ENCODE peak calls at places on chromosomes 4 and X, in four cellular contexts. One of them, this sample, is unnamed.

GRCh38 chr4:186624951-186625350 is 69.6 kb upstream of the MTNR1A start:
- DNase-seq in GM23248: peak; percentile 81
- DNase-seq in endodermal cell: no peak
- DNase-seq in CD4-positive, alpha-beta T cell: no peak
- DNase-seq in this sample: no peak

GRCh38 chr4:113905301-113905700 is 74.1 kb downstream of the ARSJ start:
- DNase-seq in GM23248: no peak
- DNase-seq in endodermal cell: no peak
- DNase-seq in CD4-positive, alpha-beta T cell: no peak
- DNase-seq in this sample: no peak

GRCh38 chr4:176920694-176921093 is 128.0 kb upstream of the VEGFC start:
- DNase-seq in GM23248: peak; percentile 90
- DNase-seq in endodermal cell: no peak
- DNase-seq in CD4-positive, alpha-beta T cell: no peak
- DNase-seq in this sample: no peak

GRCh38 chr4:1243451-1244080 is 5.4 kb downstream of the CTBP1 start:
- DNase-seq in GM23248: no peak
- DNase-seq in endodermal cell: peak; percentile 48
- DNase-seq in CD4-positive, alpha-beta T cell: no peak
- DNase-seq in this sample: no peak

GRCh38 chrX:125293792-125294780 is 25.6 kb upstream of the TEX13C start:
- DNase-seq in GM23248: no peak
- DNase-seq in endodermal cell: no peak
- DNase-seq in CD4-positive, alpha-beta T cell: no peak
- DNase-seq in this sample: no peak

GRCh38 chr4:169188204-169188603 is 82.6 kb downstream of the SH3RF1 start:
- DNase-seq in GM23248: no peak
- DNase-seq in endodermal cell: no peak
- DNase-seq in CD4-positive, alpha-beta T cell: no peak
- DNase-seq in this sample: no peak

GRCh38 chrX:130204647-130205046 is 32.9 kb downstream of the RAB33A start:
- DNase-seq in GM23248: no peak
- DNase-seq in endodermal cell: no peak
- DNase-seq in CD4-positive, alpha-beta T cell: no peak
- DNase-seq in this sample: no peak

GRCh38 chrX:1493877-1494510 is 41.3 kb upstream of the ASMTL start:
- DNase-seq in GM23248: no peak
- DNase-seq in endodermal cell: peak; percentile 68
- DNase-seq in CD4-positive, alpha-beta T cell: no peak
- DNase-seq in this sample: no peak

GRCh38 chr4:16916719-16917337 is 18.4 kb upstream of the LDB2 start:
- DNase-seq in GM23248: peak; percentile 25
- DNase-seq in endodermal cell: peak; percentile 95
- DNase-seq in CD4-positive, alpha-beta T cell: peak; percentile 39
- DNase-seq in this sample: no peak

GRCh38 chr4:186831574-186831973 is 107.9 kb upstream of the FAT1 start:
- DNase-seq in GM23248: no peak
- DNase-seq in endodermal cell: no peak
- DNase-seq in CD4-positive, alpha-beta T cell: no peak
- DNase-seq in this sample: no peak

GRCh38 chrX:111040377-111041017 is 55.5 kb upstream of the PAK3 start:
- DNase-seq in GM23248: peak; percentile 7
- DNase-seq in endodermal cell: no peak
- DNase-seq in CD4-positive, alpha-beta T cell: no peak
- DNase-seq in this sample: no peak

GRCh38 chr4:26397086-26397485 is 76.3 kb downstream of the RBPJ start:
- DNase-seq in GM23248: peak; percentile 4
- DNase-seq in endodermal cell: no peak
- DNase-seq in CD4-positive, alpha-beta T cell: no peak
- DNase-seq in this sample: no peak

GRCh38 chr4:14168919-14169318 is 541.4 kb upstream of the BOD1L1 start:
- DNase-seq in GM23248: peak; percentile 94
- DNase-seq in endodermal cell: no peak
- DNase-seq in CD4-positive, alpha-beta T cell: no peak
- DNase-seq in this sample: no peak

GRCh38 chr4:53705151-53705764 is 114.0 kb upstream of the LNX1 start:
- DNase-seq in GM23248: peak; percentile 20
- DNase-seq in endodermal cell: no peak
- DNase-seq in CD4-positive, alpha-beta T cell: no peak
- DNase-seq in this sample: no peak

GRCh38 chrX:19682712-19683331 is 167.5 kb upstream of the MAP3K15 start:
- DNase-seq in GM23248: peak; percentile 94
- DNase-seq in endodermal cell: peak; percentile 67
- DNase-seq in CD4-positive, alpha-beta T cell: peak; percentile 53
- DNase-seq in this sample: peak; percentile 0

GRCh38 chr4:106708604-106708876 is 327.6 kb downstream of the DKK2 start:
- DNase-seq in GM23248: no peak
- DNase-seq in endodermal cell: no peak
- DNase-seq in CD4-positive, alpha-beta T cell: no peak
- DNase-seq in this sample: no peak

GRCh38 chrX:72107320-72107719 is 24.4 kb downstream of the RTL5 start:
- DNase-seq in GM23248: peak; percentile 81
- DNase-seq in endodermal cell: peak; percentile 50
- DNase-seq in CD4-positive, alpha-beta T cell: no peak
- DNase-seq in this sample: no peak

GRCh38 chrX:1325515-1326116 is 11.0 kb upstream of the IL3RA start:
- DNase-seq in GM23248: no peak
- DNase-seq in endodermal cell: no peak
- DNase-seq in CD4-positive, alpha-beta T cell: no peak
- DNase-seq in this sample: no peak

GRCh38 chrX:16573781-16574180 is 76.2 kb upstream of the S100G start:
- DNase-seq in GM23248: peak; percentile 84
- DNase-seq in endodermal cell: no peak
- DNase-seq in CD4-positive, alpha-beta T cell: no peak
- DNase-seq in this sample: no peak

GRCh38 chr4:76950846-76951321 is 1.3 kb downstream of the SEPTIN11 start:
- DNase-seq in GM23248: peak; percentile 58
- DNase-seq in endodermal cell: no peak
- DNase-seq in CD4-positive, alpha-beta T cell: no peak
- DNase-seq in this sample: no peak

GRCh38 chr4:37892641-37893040 is 1.8 kb downstream of the TBC1D1 start:
- DNase-seq in GM23248: no peak
- DNase-seq in endodermal cell: no peak
- DNase-seq in CD4-positive, alpha-beta T cell: no peak
- DNase-seq in this sample: no peak

GRCh38 chr4:13413719-13414437 is 70.3 kb downstream of the RAB28 start:
- DNase-seq in GM23248: peak; percentile 4
- DNase-seq in endodermal cell: no peak
- DNase-seq in CD4-positive, alpha-beta T cell: no peak
- DNase-seq in this sample: no peak

GRCh38 chrX:154458116-154458953 is at the start of gene PLXNA3:
- DNase-seq in GM23248: peak; percentile 66
- DNase-seq in endodermal cell: peak; percentile 68
- DNase-seq in CD4-positive, alpha-beta T cell: peak; percentile 65
- DNase-seq in this sample: peak; percentile 8

GRCh38 chr4:154491731-154492249 is at the start of gene DCHS2:
- DNase-seq in GM23248: peak; percentile 13
- DNase-seq in endodermal cell: peak; percentile 86
- DNase-seq in CD4-positive, alpha-beta T cell: no peak
- DNase-seq in this sample: no peak

GRCh38 chrX:47091149-47091775 is 13.0 kb downstream of the RGN start:
- DNase-seq in GM23248: no peak
- DNase-seq in endodermal cell: no peak
- DNase-seq in CD4-positive, alpha-beta T cell: no peak
- DNase-seq in this sample: no peak

GRCh38 chr4:132396636-132397035 is 752.5 kb upstream of the PCDH10 start:
- DNase-seq in GM23248: no peak
- DNase-seq in endodermal cell: no peak
- DNase-seq in CD4-positive, alpha-beta T cell: no peak
- DNase-seq in this sample: no peak

GRCh38 chr4:75922588-75922987 is 18.2 kb downstream of the NAAA start:
- DNase-seq in GM23248: no peak
- DNase-seq in endodermal cell: no peak
- DNase-seq in CD4-positive, alpha-beta T cell: no peak
- DNase-seq in this sample: no peak

GRCh38 chr4:11503166-11503565 is 74.5 kb upstream of the HS3ST1 start:
- DNase-seq in GM23248: no peak
- DNase-seq in endodermal cell: no peak
- DNase-seq in CD4-positive, alpha-beta T cell: no peak
- DNase-seq in this sample: no peak

GRCh38 chr4:11511321-11511720 is 82.6 kb upstream of the HS3ST1 start:
- DNase-seq in GM23248: no peak
- DNase-seq in endodermal cell: no peak
- DNase-seq in CD4-positive, alpha-beta T cell: no peak
- DNase-seq in this sample: no peak

GRCh38 chr4:11506194-11506593 is 77.5 kb upstream of the HS3ST1 start:
- DNase-seq in GM23248: no peak
- DNase-seq in endodermal cell: no peak
- DNase-seq in CD4-positive, alpha-beta T cell: no peak
- DNase-seq in this sample: no peak

GRCh38 chr4:11507920-11508319 is 79.2 kb upstream of the HS3ST1 start:
- DNase-seq in GM23248: no peak
- DNase-seq in endodermal cell: no peak
- DNase-seq in CD4-positive, alpha-beta T cell: no peak
- DNase-seq in this sample: no peak

GRCh38 chr4:11505225-11505971 is 76.7 kb upstream of the HS3ST1 start:
- DNase-seq in GM23248: no peak
- DNase-seq in endodermal cell: no peak
- DNase-seq in CD4-positive, alpha-beta T cell: no peak
- DNase-seq in this sample: no peak
- H3K27ac ChIP-seq in GM23248: no peak overlapping the region
- H3K27ac ChIP-seq in endodermal cell: no peak overlapping the region
- H3K27ac ChIP-seq in CD4-positive, alpha-beta T cell: no peak overlapping the region
- H3K27ac ChIP-seq in this sample: no peak overlapping the region

GRCh38 chr4:7877131-7877530 is 62.5 kb downstream of the AFAP1 start:
- DNase-seq in GM23248: no peak
- DNase-seq in endodermal cell: peak; percentile 23
- DNase-seq in CD4-positive, alpha-beta T cell: no peak
- DNase-seq in this sample: no peak
- H3K27ac ChIP-seq in GM23248: peak overlapping the region; percentile 35
- H3K27ac ChIP-seq in endodermal cell: no peak overlapping the region
- H3K27ac ChIP-seq in CD4-positive, alpha-beta T cell: no peak overlapping the region
- H3K27ac ChIP-seq in this sample: no peak overlapping the region

GRCh38 chrX:4935387-4935786 is 1221.9 kb upstream of the PRKX start:
- DNase-seq in GM23248: no peak
- DNase-seq in endodermal cell: no peak
- DNase-seq in CD4-positive, alpha-beta T cell: no peak
- DNase-seq in this sample: no peak
- H3K27ac ChIP-seq in GM23248: no peak overlapping the region
- H3K27ac ChIP-seq in endodermal cell: no peak overlapping the region
- H3K27ac ChIP-seq in CD4-positive, alpha-beta T cell: no peak overlapping the region
- H3K27ac ChIP-seq in this sample: no peak overlapping the region

GRCh38 chrX:41491267-41492004 is 44.3 kb downstream of the NYX start:
- DNase-seq in GM23248: peak; percentile 90
- DNase-seq in endodermal cell: peak; percentile 75
- DNase-seq in CD4-positive, alpha-beta T cell: no peak
- DNase-seq in this sample: no peak

DNA sequence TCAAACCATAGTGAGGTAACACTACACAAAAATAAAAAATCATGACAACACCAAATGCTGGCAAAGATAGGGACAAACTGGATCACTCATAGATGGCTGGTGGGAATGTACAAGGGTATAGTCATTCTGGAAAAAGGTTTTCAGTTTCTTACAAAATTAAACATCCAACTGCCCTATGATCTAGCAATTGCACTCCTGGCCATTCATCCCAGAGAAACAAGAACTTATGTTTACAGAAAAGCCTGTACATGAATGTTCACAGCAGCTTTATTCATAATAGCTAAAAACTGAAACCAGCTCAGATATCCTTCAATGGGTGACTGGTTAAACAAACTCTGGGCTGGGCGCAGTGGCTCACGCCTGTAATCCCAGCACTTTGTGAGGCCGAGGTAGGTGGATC is 43.3 kb downstream of the NYX start:
- DNase-seq in GM23248: no peak
- DNase-seq in endodermal cell: no peak
- DNase-seq in CD4-positive, alpha-beta T cell: no peak
- DNase-seq in this sample: no peak
- H3K27ac ChIP-seq in GM23248: no peak overlapping the region
- H3K27ac ChIP-seq in endodermal cell: no peak overlapping the region
- H3K27ac ChIP-seq in CD4-positive, alpha-beta T cell: no peak overlapping the region
- H3K27ac ChIP-seq in this sample: no peak overlapping the region

DNA sequence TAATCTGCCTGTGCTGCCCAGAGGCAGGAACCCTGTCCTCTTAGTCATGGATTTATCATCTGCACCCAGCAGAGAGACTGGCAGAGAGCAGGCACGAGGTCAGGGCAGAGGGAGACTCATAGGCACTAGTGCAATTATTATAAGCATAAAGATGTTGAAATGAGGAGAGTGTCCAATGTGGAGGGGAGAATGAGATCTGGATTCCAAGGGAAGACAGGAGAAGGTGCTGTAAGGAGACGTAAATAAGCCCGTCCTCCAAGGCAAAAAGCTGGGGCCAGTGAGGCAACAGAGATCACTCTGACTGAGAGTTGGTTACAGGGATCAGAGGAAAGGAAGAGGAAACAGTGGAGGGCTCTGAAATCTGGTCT is 406.2 kb downstream of the MAPK10 start:
- DNase-seq in GM23248: peak; percentile 88
- DNase-seq in endodermal cell: no peak
- DNase-seq in CD4-positive, alpha-beta T cell: no peak
- DNase-seq in this sample: no peak
- H3K27ac ChIP-seq in GM23248: peak overlapping the region; percentile 57
- H3K27ac ChIP-seq in endodermal cell: no peak overlapping the region
- H3K27ac ChIP-seq in CD4-positive, alpha-beta T cell: no peak overlapping the region
- H3K27ac ChIP-seq in this sample: no peak overlapping the region

DNA sequence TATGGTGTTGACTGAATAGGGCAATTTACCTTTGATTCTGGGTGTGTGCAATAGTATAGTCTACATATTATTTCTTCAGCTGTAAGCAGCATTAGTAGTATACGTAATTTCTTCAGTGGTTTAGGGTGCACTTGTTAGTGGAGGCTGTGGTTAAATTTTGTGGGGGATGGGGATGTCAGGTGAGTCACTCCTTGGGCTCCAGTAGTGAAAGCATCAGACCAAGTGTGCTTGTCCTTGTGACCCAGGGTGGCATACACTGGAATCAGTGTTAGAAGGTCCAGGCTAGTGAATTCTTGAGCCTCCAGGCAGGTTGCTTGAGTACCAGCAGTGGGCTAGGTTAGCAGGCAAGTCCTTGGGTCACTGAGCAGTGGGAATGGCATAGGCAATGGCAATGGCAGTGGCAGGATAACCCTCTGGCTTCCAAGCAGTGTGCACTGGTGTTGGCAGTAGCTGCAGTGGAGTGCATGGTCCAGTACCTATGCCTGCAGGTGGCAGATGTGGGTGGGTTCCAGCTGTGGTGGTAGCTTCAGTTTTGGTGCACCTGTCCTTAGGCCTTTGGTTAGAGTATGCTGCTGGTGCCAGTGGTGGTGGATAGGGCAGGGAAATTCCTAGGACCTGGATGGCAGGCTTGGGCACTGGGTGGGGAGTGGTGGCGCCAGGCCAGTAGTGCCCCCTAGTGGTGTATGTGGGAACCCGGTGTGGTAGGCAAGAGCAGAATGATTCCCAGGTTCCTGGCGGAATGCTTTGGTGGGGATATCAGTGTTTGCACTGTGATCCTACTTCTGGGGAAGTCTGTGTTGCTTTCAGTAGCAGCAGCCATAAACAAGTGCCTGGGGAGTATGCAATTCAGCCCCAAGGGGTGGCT is 531.0 kb downstream of the SMARCA1 start:
- DNase-seq in GM23248: no peak
- DNase-seq in endodermal cell: peak; percentile 71
- DNase-seq in CD4-positive, alpha-beta T cell: no peak
- DNase-seq in this sample: no peak
- H3K27ac ChIP-seq in GM23248: no peak overlapping the region
- H3K27ac ChIP-seq in endodermal cell: no peak overlapping the region
- H3K27ac ChIP-seq in CD4-positive, alpha-beta T cell: no peak overlapping the region
- H3K27ac ChIP-seq in this sample: no peak overlapping the region

GRCh38 chrX:12958461-12958860 is 16.4 kb upstream of the TMSB4X start:
- DNase-seq in GM23248: no peak
- DNase-seq in endodermal cell: no peak
- DNase-seq in CD4-positive, alpha-beta T cell: no peak
- DNase-seq in this sample: no peak
- H3K27ac ChIP-seq in GM23248: no peak overlapping the region
- H3K27ac ChIP-seq in endodermal cell: no peak overlapping the region
- H3K27ac ChIP-seq in CD4-positive, alpha-beta T cell: peak overlapping the region; percentile 89
- H3K27ac ChIP-seq in this sample: no peak overlapping the region

This sample was measured in caudate nucleus.